ENCODE peak calls at places on chromosomes 1 and 21, in five cellular contexts. A, U, V, T and S are unnamed samples.

GRCh38 chr1:179951383-179952144 is 3.0 kb upstream of the CEP350 start:
- DNase-seq in A (no peak), T (no peak), U (no peak), V (no peak), S (peak; percentile 26)

GRCh38 chr1:179840107-179840506 is 37.5 kb downstream of the TOR1AIP2 start:
- DNase-seq in A (no peak), T (no peak), U (no peak), V (no peak), S (no peak)

GRCh38 chr1:44067258-44068250 is 36.3 kb upstream of the SLC6A9 start:
- DNase-seq in V (no peak), T (no peak), A (no peak), U (no peak), S (no peak)

GRCh38 chr21:28445081-28445830 is 547.4 kb downstream of the LTN1 start:
- DNase-seq in T (no peak), V (peak; percentile 91), U (peak; percentile 62), A (no peak), S (no peak)

GRCh38 chr1:17599301-17600300 is 60.1 kb downstream of the ARHGEF10L start:
- DNase-seq in U (no peak), A (no peak), T (no peak), V (no peak), S (no peak)

GRCh38 chr1:229378586-229379442 is 36.0 kb upstream of the CCSAP start:
- DNase-seq in U (no peak), V (no peak), T (no peak), A (no peak), S (no peak)

GRCh38 chr21:44938976-44939531 is 775 bp upstream of the SLX9 start:
- DNase-seq in V (no peak), A (no peak), U (no peak), T (no peak), S (no peak)

GRCh38 chr1:50322579-50322978 is 100.7 kb downstream of the DMRTA2 start:
- DNase-seq in U (no peak), T (no peak), V (no peak), A (no peak), S (no peak)

GRCh38 chr1:210250998-210251679 is 18.5 kb downstream of the SERTAD4 start:
- DNase-seq in T (peak; percentile 18), V (no peak), A (peak; percentile 89), U (peak; percentile 34), S (peak; percentile 85)

GRCh38 chr1:31939484-31940329 is 1.5 kb upstream of the PTP4A2 start:
- DNase-seq in A (no peak), T (no peak), V (peak; percentile 90), U (peak; percentile 86), S (no peak)

GRCh38 chr21:34669149-34669879 is 520 bp downstream of the CLIC6 start:
- DNase-seq in U (no peak), A (no peak), V (no peak), T (no peak), S (no peak)

GRCh38 chr1:116164056-116164889 is 53.1 kb downstream of the MAB21L3 start:
- DNase-seq in V (no peak), T (no peak), A (peak; percentile 61), U (peak; percentile 19), S (no peak)

GRCh38 chr1:29583727-29584126 is 347.4 kb downstream of the PTPRU start:
- DNase-seq in A (no peak), U (no peak), T (no peak), V (no peak), S (no peak)

GRCh38 chr1:208962867-208963266 is 620.6 kb upstream of the CAMK1G start:
- DNase-seq in A (no peak), V (no peak), U (peak; percentile 22), T (no peak), S (no peak)

GRCh38 chr1:6499318-6499717 is 7.9 kb upstream of the PLEKHG5 start:
- DNase-seq in U (no peak), T (no peak), V (no peak), A (no peak), S (no peak)

GRCh38 chr1:154419620-154420020 is 14.5 kb downstream of the IL6R start:
- DNase-seq in T (no peak), A (peak; percentile 91), U (peak; percentile 98), V (peak; percentile 95), S (peak; percentile 85)

GRCh38 chr1:173149887-173150286 is 57.2 kb downstream of the TNFSF4 start:
- DNase-seq in U (peak; percentile 92), T (no peak), V (peak; percentile 83), A (no peak), S (no peak)

GRCh38 chr1:11989669-11990068 is 9.4 kb downstream of the MFN2 start:
- DNase-seq in T (no peak), A (no peak), V (no peak), U (no peak), S (no peak)

GRCh38 chr1:16926491-16927195 is 4.9 kb downstream of the CROCC start:
- DNase-seq in A (peak; percentile 85), T (no peak), V (no peak), U (no peak), S (no peak)

GRCh38 chr1:27488523-27489138 is 1.3 kb downstream of the WASF2 start:
- DNase-seq in U (peak; percentile 50), A (peak; percentile 33), T (no peak), V (peak; percentile 33), S (peak; percentile 71)

GRCh38 chr1:23343246-23344110 is 606 bp downstream of the HNRNPR start:
- DNase-seq in V (peak; percentile 82), A (peak; percentile 20), U (peak; percentile 46), T (no peak), S (peak; percentile 32)

GRCh38 chr1:241250465-241250864 is 106.5 kb downstream of the RGS7 start:
- DNase-seq in U (no peak), A (no peak), T (no peak), V (no peak), S (no peak)

GRCh38 chr1:18032475-18032874 is 75.1 kb upstream of the IGSF21 start:
- DNase-seq in V (no peak), U (no peak), A (no peak), T (no peak), S (no peak)

GRCh38 chr1:114386129-114387037 is 124.6 kb downstream of the TRIM33 start:
- DNase-seq in U (no peak), V (no peak), T (no peak), A (no peak), S (no peak)

GRCh38 chr1:228464487-228464983 is 22.6 kb upstream of the RNF187 start:
- DNase-seq in A (peak; percentile 89), T (no peak), V (peak; percentile 81), U (peak; percentile 80), S (peak; percentile 80)

GRCh38 chr21:28436286-28436932 is 556.3 kb downstream of the LTN1 start:
- DNase-seq in V (peak; percentile 77), T (no peak), A (no peak), U (peak; percentile 49), S (no peak)